ENCODE peak calls at places on chromosomes 7 and 10, in ten cellular contexts. R is skeletal muscle cell; T is anterior cingulate cortex; P is activated naive CD4-positive, alpha-beta T cell; Y is neural crest cell; S is COR-L47; B is glutamatergic neuron; J is HCEC 1CT; L is NCI-H2029; C is EL. O is an unnamed sample.

GRCh38 chr7:43844257-43844656 is 25.1 kb downstream of the MRPS24 start:
- DNase-seq in R (no peak), T (no peak), P (no peak), Y (no peak), S (no peak), B (no peak), J (no peak), L (no peak), C (no peak), O (no peak)

GRCh38 chr10:64773357-64773756 is 1252.2 kb downstream of the REEP3 start:
- DNase-seq in R (no peak), T (no peak), P (no peak), Y (no peak), S (no peak), B (no peak), J (no peak), L (no peak), C (no peak), O (no peak)

GRCh38 chr7:45268013-45268412 is 110.4 kb downstream of the RAMP3 start:
- DNase-seq in R (no peak), T (no peak), P (no peak), Y (no peak), S (no peak), B (no peak), J (no peak), L (peak), C (no peak), O (no peak)

GRCh38 chr7:129435414-129435829 is 1.2 kb downstream of the STRIP2 start:
- DNase-seq in R (no peak), T (no peak), P (no peak), Y (no peak), S (no peak), B (no peak), J (no peak), L (no peak), C (no peak), O (no peak)

GRCh38 chr10:5893321-5893720 is 3.3 kb downstream of the FBH1 start:
- DNase-seq in R (no peak), T (no peak), P (no peak), Y (no peak), S (no peak), B (no peak), J (no peak), L (no peak), C (no peak), O (no peak)

GRCh38 chr7:28483868-28484267 is 71.5 kb downstream of the CREB5 start:
- DNase-seq in R (no peak), T (no peak), P (no peak), Y (no peak), S (no peak), B (no peak), J (peak), L (no peak), C (peak), O (no peak)

GRCh38 chr10:20466731-20467130 is 430.4 kb downstream of the NEBL start:
- DNase-seq in R (peak), T (no peak), P (no peak), Y (no peak), S (no peak), B (no peak), J (no peak), L (no peak), C (no peak), O (no peak)

GRCh38 chr7:26397326-26397725 is 105.7 kb downstream of the SNX10 start:
- DNase-seq in R (no peak), T (no peak), P (no peak), Y (no peak), S (no peak), B (no peak), J (no peak), L (no peak), C (no peak), O (no peak)

GRCh38 chr7:77933394-77933793 is 134.8 kb downstream of the PHTF2 start:
- DNase-seq in R (no peak), T (no peak), P (no peak), Y (no peak), S (no peak), B (no peak), J (peak), L (no peak), C (peak), O (no peak)

GRCh38 chr10:127873901-127874470 is 18.8 kb downstream of the CLRN3 start:
- DNase-seq in R (no peak), T (no peak), P (no peak), Y (no peak), S (no peak), B (no peak), J (no peak), L (no peak), C (no peak), O (no peak)

GRCh38 chr10:16957038-16957437 is 139.8 kb upstream of the RSU1 start:
- DNase-seq in R (no peak), T (no peak), P (no peak), Y (no peak), S (no peak), B (no peak), J (no peak), L (no peak), C (no peak), O (no peak)

GRCh38 chr7:33050425-33051318 is 11.9 kb downstream of the NT5C3A start:
- DNase-seq in R (no peak), T (peak), P (no peak), Y (no peak), S (peak), B (no peak), J (peak), L (peak), C (peak), O (peak)

GRCh38 chr7:151818674-151819519 is 58.0 kb downstream of the PRKAG2 start:
- DNase-seq in R (no peak), T (no peak), P (no peak), Y (no peak), S (peak), B (no peak), J (no peak), L (no peak), C (no peak), O (no peak)

GRCh38 chr7:75914169-75914654 is 743 bp upstream of the POR start:
- DNase-seq in R (no peak), T (no peak), P (no peak), Y (peak), S (no peak), B (no peak), J (no peak), L (no peak), C (no peak), O (no peak)

GRCh38 chr7:70208236-70209063 is 610.2 kb downstream of the AUTS2 start:
- DNase-seq in R (no peak), T (no peak), P (no peak), Y (no peak), S (no peak), B (no peak), J (no peak), L (no peak), C (no peak), O (no peak)

GRCh38 chr7:13801669-13802068 is 187.8 kb downstream of the ETV1 start:
- DNase-seq in R (no peak), T (no peak), P (no peak), Y (no peak), S (no peak), B (no peak), J (no peak), L (no peak), C (no peak), O (peak)

GRCh38 chr10:4835494-4835918 is 9.5 kb downstream of the AKR1E2 start:
- DNase-seq in R (no peak), T (no peak), P (no peak), Y (no peak), S (no peak), B (no peak), J (no peak), L (no peak), C (no peak), O (no peak)

GRCh38 chr10:83935911-83936310 is 203.4 kb upstream of the GHITM start:
- DNase-seq in R (no peak), T (no peak), P (no peak), Y (no peak), S (no peak), B (no peak), J (no peak), L (no peak), C (no peak), O (no peak)

GRCh38 chr7:254337-255037 is 35.5 kb upstream of the FOXL3 start:
- DNase-seq in R (no peak), T (no peak), P (no peak), Y (no peak), S (no peak), B (peak), J (no peak), L (no peak), C (no peak), O (no peak)

GRCh38 chr7:77913977-77914607 is 115.5 kb downstream of the PHTF2 start:
- DNase-seq in R (no peak), T (no peak), P (no peak), Y (no peak), S (no peak), B (no peak), J (no peak), L (no peak), C (no peak), O (no peak)

GRCh38 chr7:134932707-134933370 is 53.5 kb upstream of the AGBL3 start:
- DNase-seq in R (no peak), T (peak), P (no peak), Y (no peak), S (no peak), B (no peak), J (peak), L (no peak), C (peak), O (no peak)

GRCh38 chr10:93461807-93462178 is 20.3 kb downstream of the MYOF start:
- DNase-seq in R (no peak), T (no peak), P (no peak), Y (no peak), S (no peak), B (no peak), J (peak), L (peak), C (peak), O (no peak)

GRCh38 chr10:131947631-131948347 is 33.9 kb downstream of the BNIP3 start:
- DNase-seq in R (no peak), T (no peak), P (no peak), Y (no peak), S (no peak), B (no peak), J (peak), L (no peak), C (peak), O (no peak)

GRCh38 chr10:64626856-64627255 is 1105.7 kb downstream of the REEP3 start:
- DNase-seq in R (no peak), T (no peak), P (no peak), Y (no peak), S (no peak), B (peak), J (no peak), L (no peak), C (no peak), O (no peak)

GRCh38 chr7:26188291-26188999 is 12.1 kb downstream of the HNRNPA2B1 start:
- DNase-seq in R (no peak), T (no peak), P (no peak), Y (no peak), S (no peak), B (no peak), J (no peak), L (no peak), C (no peak), O (no peak)

GRCh38 chr7:40147371-40148246 is 12.8 kb downstream of the SUGCT start:
- DNase-seq in R (no peak), T (no peak), P (no peak), Y (no peak), S (no peak), B (no peak), J (no peak), L (no peak), C (peak), O (no peak)

GRCh38 chr10:122295423-122295947 is 24.4 kb downstream of the BTBD16 start:
- DNase-seq in R (no peak), T (no peak), P (no peak), Y (no peak), S (no peak), B (no peak), J (no peak), L (no peak), C (no peak), O (no peak)

GRCh38 chr7:117816727-117817126 is 56.5 kb downstream of the CTTNBP2 start:
- DNase-seq in R (no peak), T (no peak), P (no peak), Y (no peak), S (no peak), B (no peak), J (peak), L (no peak), C (peak), O (no peak)

GRCh38 chr7:132614428-132615076 is 38.3 kb upstream of the PLXNA4 start:
- DNase-seq in R (no peak), T (peak), P (no peak), Y (peak), S (no peak), B (peak), J (no peak), L (no peak), C (peak), O (no peak)

GRCh38 chr7:131945948-131946525 is 389.6 kb upstream of the PODXL start:
- DNase-seq in R (no peak), T (no peak), P (no peak), Y (no peak), S (no peak), B (no peak), J (no peak), L (peak), C (no peak), O (no peak)

GRCh38 chr10:118584181-118584954 is 11.1 kb downstream of the PRLHR start:
- DNase-seq in R (peak), T (peak), P (no peak), Y (no peak), S (no peak), B (no peak), J (peak), L (no peak), C (peak), O (no peak)

GRCh38 chr10:29163746-29164145 is 125.1 kb upstream of the LYZL1 start:
- DNase-seq in R (no peak), T (no peak), P (no peak), Y (no peak), S (no peak), B (no peak), J (no peak), L (no peak), C (peak), O (no peak)